ENCODE peak calls at places on chromosome 6, in four cellular contexts. T, N, B and L are unnamed samples. For H3K9me3 and H3K27me3, the result is how much of the 10 kb centered on the place peaks cover.

GRCh38 chr6:146879406-146880117 is 280.8 kb downstream of the ADGB start:
- DNase-seq in T (no peak), B (no peak), N (no peak), L (no peak)

GRCh38 chr6:18101873-18102272 is 20.6 kb downstream of the NHLRC1 start:
- DNase-seq in T (no peak), B (no peak), N (no peak), L (no peak)

GRCh38 chr6:2353412-2354137 is 108.2 kb upstream of the GMDS start:
- DNase-seq in B (peak), N (peak), T (peak), L (peak)

GRCh38 chr6:41011673-41012072 is 27.3 kb downstream of the UNC5CL start:
- DNase-seq in N (no peak), T (no peak), B (no peak), L (no peak)

GRCh38 chr6:16196958-16197576 is 41.3 kb upstream of the GMPR start:
- DNase-seq in N (no peak), T (no peak), B (no peak), L (no peak)

GRCh38 chr6:96015791-96016776 is at the start of gene FUT9:
- DNase-seq in T (no peak), B (no peak), N (peak), L (peak)

GRCh38 chr6:56172144-56172543 is 75.2 kb downstream of the COL21A1 start:
- DNase-seq in B (no peak), T (no peak), N (no peak), L (no peak)

GRCh38 chr6:159047896-159048685 is 3.3 kb upstream of the TAGAP start:
- DNase-seq in T (no peak), B (no peak), N (no peak), L (no peak)

GRCh38 chr6:6746334-6746969 is 157.9 kb downstream of the LY86 start:
- DNase-seq in B (no peak), T (no peak), N (no peak), L (no peak)

GRCh38 chr6:167827588-167828324 is 1.0 kb downstream of the AFDN start:
- DNase-seq in B (peak), T (peak), N (peak), L (peak)

GRCh38 chr6:7051780-7052440 is 55.9 kb upstream of the RREB1 start:
- DNase-seq in N (peak), B (peak), T (peak), L (peak)

GRCh38 chr6:31882344-31882743 is 3.5 kb upstream of the SLC44A4 start:
- DNase-seq in B (no peak), N (no peak), T (no peak), L (peak)

GRCh38 chr6:144898741-144899140 is 613.6 kb downstream of the UTRN start:
- DNase-seq in N (no peak), B (no peak), T (no peak), L (no peak)

GRCh38 chr6:4660377-4661321 is 115.6 kb upstream of the CDYL start:
- DNase-seq in T (no peak), B (no peak), N (no peak), L (peak)

GRCh38 chr6:57069920-57070331 is 20.1 kb upstream of the ZNF451 start:
- DNase-seq in B (no peak), T (no peak), N (peak), L (no peak)

GRCh38 chr6:92497281-92497680 is 922.1 kb downstream of the EPHA7 start:
- DNase-seq in T (no peak), N (no peak), B (no peak), L (no peak)

GRCh38 chr6:25172819-25173218 is 106.4 kb upstream of the CARMIL1 start:
- DNase-seq in N (no peak), T (no peak), B (no peak), L (peak)

GRCh38 chr6:146990821-146991798 is 213.1 kb upstream of the STXBP5 start:
- DNase-seq in T (peak), N (no peak), B (no peak), L (no peak)

GRCh38 chr6:134240664-134241431 is 77.1 kb downstream of the SGK1 start:
- DNase-seq in N (no peak), B (peak), T (no peak), L (no peak)

GRCh38 chr6:167705211-167705750 is 121.4 kb upstream of the AFDN start:
- DNase-seq in B (no peak), N (peak), T (no peak), L (no peak)

GRCh38 chr6:110813813-110814487 is 1.3 kb downstream of the CDK19 start:
- DNase-seq in N (no peak), T (peak), B (no peak), L (no peak)

GRCh38 chr6:109740787-109741186 is 49.7 kb downstream of the FIG4 start:
- DNase-seq in T (no peak), B (peak), N (no peak), L (no peak)

GRCh38 chr6:6711832-6712231 is 123.3 kb downstream of the LY86 start:
- DNase-seq in T (no peak), N (no peak), B (no peak), L (no peak)

GRCh38 chr6:169955796-169956493 is 204.5 kb downstream of the ERMARD start:
- DNase-seq in B (no peak), N (peak), T (no peak), L (no peak)

GRCh38 chr6:35477028-35477427 is 8.8 kb downstream of the RPL10A start:
- DNase-seq in T (no peak), B (no peak), N (peak), L (no peak)

GRCh38 chr6:151493495-151494234 is at the start of gene CCDC170:
- DNase-seq in B (peak), N (peak), T (no peak), L (peak)

GRCh38 chr6:152099816-152100618 is 292.5 kb downstream of the ESR1 start:
- DNase-seq in N (no peak), B (peak), T (no peak), L (peak)

GRCh38 chr6:70894001-70894400 is 62.9 kb downstream of the B3GAT2 start:
- DNase-seq in T (no peak), B (no peak), N (no peak), L (no peak)

GRCh38 chr6:135212935-135213334 is 31.8 kb downstream of the MYB start:
- DNase-seq in T (no peak), B (no peak), N (no peak), L (peak)

GRCh38 chr6:7580537-7580926 is 9.5 kb upstream of the SNRNP48 start:
- DNase-seq in T (no peak), N (no peak), B (no peak), L (no peak)

GRCh38 chr6:16295060-16295459 is 56.7 kb downstream of the GMPR start:
- DNase-seq in N (no peak), B (no peak), T (no peak), L (no peak)

GRCh38 chr6:141321486-141322347 is 811.0 kb upstream of the GJE1 start:
- DNase-seq in B (no peak), T (no peak), N (no peak), L (no peak)

GRCh38 chr6:74048387-74048786 is 352.4 kb downstream of the CD109 start:
- DNase-seq in T (no peak), N (no peak), B (no peak), L (no peak)

GRCh38 chr6:143236151-143236788 is 175.6 kb downstream of the AIG1 start:
- DNase-seq in T (peak), N (peak), B (no peak), L (peak)

GRCh38 chr6:139635401-139636130 is 261.1 kb upstream of the CITED2 start:
- DNase-seq in N (no peak), T (no peak), B (no peak), L (no peak)

GRCh38 chr6:118280210-118280609 is 267.9 kb upstream of the PLN start:
- DNase-seq in T (no peak), N (no peak), B (no peak), L (no peak)

GRCh38 chr6:40642190-40642589 is 55.0 kb upstream of the LRFN2 start:
- DNase-seq in T (no peak), B (no peak), N (no peak), L (no peak)

GRCh38 chr6:110874880-110875547 is 429 bp downstream of the AMD1 start:
- DNase-seq in N (peak), T (peak), B (peak), L (peak)

GRCh38 chr6:29552512-29553051 is 7.0 kb downstream of the UBD start:
- DNase-seq in T (peak), B (no peak), N (no peak), L (no peak)

GRCh38 chr6:15996030-15996429 is 132.9 kb upstream of the MYLIP start:
- DNase-seq in B (no peak), N (no peak), T (no peak), L (no peak)

GRCh38 chr6:125354649-125355048 is 52.9 kb upstream of the HDDC2 start:
- DNase-seq in B (no peak), T (no peak), N (no peak), L (no peak)
- H3K9me3 ChIP-seq in B (under half), T (under half), N (under half), L (under half)

GRCh38 chr6:20319520-20320357 is 81.9 kb upstream of the E2F3 start:
- DNase-seq in B (peak), T (peak), N (no peak), L (no peak)
- H3K4me3 ChIP-seq in B (no peak), T (no peak), N (no peak), L (no peak)

GRCh38 chr6:44273617-44274016 is 3.4 kb downstream of the TMEM151B start:
- DNase-seq in B (no peak), N (no peak), T (no peak), L (no peak)

GRCh38 chr6:44276667-44277640 is 6.7 kb downstream of the TMEM151B start:
- DNase-seq in B (no peak), T (no peak), N (no peak), L (no peak)

GRCh38 chr6:44272999-44273566 is 2.8 kb downstream of the TMEM151B start:
- DNase-seq in T (no peak), B (no peak), N (no peak), L (no peak)

GRCh38 chr6:44275749-44276648 is 5.7 kb downstream of the TMEM151B start:
- DNase-seq in N (peak), T (no peak), B (no peak), L (no peak)

DNA sequence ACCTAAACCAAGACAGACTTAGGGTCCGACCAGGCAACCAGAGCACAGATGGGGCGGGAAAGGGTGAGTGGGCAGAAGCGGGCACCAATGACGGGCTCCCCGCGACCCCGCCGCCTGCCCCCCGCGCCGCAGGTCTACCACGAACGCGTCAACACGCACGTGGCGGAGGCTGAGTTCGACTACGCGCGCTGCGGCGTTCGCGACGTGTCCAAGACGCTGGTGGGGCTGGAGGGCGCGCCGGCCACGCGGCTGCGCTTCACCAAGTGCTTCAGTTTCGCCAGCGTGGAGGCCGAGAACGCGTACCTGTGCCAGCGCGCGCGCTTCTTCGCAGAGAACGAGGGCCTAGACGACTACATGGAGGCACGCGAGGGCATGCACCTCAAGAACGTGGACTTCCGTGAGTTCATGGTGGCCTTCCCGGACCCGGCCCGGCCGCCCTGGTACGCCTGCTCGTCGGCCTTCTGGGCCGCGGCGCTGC is 5.1 kb downstream of the TMEM151B start:
- DNase-seq in B (no peak), T (no peak), N (no peak), L (no peak)
- H3K27me3 ChIP-seq in B (under half), T (under half), N (half or more), L (under half)

GRCh38 chr6:24131751-24132150 is 5.7 kb downstream of the NRSN1 start:
- DNase-seq in B (no peak), N (no peak), T (no peak), L (no peak)
- H3K9me3 ChIP-seq in B (under half), N (under half), T (under half), L (under half)

DNA sequence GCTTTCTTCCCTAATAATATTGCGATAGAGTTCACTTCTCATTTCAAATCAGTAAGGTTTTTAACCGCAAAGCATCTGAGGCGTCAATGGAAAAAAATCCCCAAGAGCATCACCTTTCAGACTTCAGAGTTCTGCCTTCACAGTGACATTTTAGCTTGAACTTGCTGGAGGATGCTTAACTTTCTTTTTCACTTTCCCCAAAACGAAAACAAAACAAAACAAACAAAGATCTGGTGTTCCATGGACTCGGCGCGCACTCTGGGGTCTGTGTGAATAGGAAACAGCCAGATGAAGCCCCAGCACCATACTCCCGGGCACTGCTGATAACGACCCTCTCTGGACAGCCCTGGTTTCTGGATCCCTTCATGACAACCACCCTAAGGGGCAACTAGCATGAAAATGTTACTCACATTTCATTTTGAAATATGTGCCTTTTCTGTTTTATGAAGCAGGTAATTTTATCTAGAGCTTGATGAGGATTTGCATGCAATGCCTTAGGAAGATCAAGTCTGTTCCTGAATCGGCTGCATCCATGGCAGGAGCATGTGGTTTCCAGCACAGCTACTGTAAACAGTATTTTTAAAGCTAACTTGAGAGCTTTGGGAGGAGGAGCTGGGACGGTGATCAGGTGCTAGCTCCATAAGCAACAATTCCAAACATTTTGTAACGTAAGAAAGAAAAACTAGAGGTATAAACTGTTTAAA is 44.5 kb downstream of the RAMACL start:
- DNase-seq in T (peak), N (peak), B (no peak), L (no peak)
- H3K4me3 ChIP-seq in T (no peak), N (no peak), B (no peak), L (no peak)

GRCh38 chr6:157490870-157491269 is 109.9 kb downstream of the ZDHHC14 start:
- DNase-seq in B (no peak), T (no peak), N (no peak), L (no peak)
- H3K27me3 ChIP-seq in B (under half), T (under half), N (under half), L (under half)

DNA sequence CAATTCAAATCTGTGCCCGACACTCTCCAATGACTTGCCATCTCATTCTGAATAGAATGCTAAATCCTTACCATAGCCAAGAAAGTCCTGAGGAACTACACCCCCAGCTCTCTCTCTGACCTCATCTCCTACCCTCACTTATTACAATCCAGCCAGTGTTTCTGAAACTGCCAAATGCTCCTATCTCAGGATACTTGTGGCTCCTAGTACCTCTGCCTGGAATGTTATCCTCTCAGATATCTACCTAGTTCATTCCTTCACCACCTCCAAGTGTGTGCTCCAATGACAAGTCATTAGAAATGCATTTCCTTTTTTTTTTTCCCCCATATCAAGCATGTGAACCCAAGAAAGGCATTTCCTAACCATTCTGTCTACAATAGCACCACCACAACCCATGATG is 24.4 kb downstream of the ZNF184 start:
- DNase-seq in T (no peak), B (no peak), N (no peak), L (no peak)
- H3K9me3 ChIP-seq in T (under half), B (under half), N (half or more), L (half or more)

GRCh38 chr6:163522033-163522432 is 107.5 kb downstream of the QKI start:
- DNase-seq in T (no peak), B (no peak), N (no peak), L (no peak)
- H3K4me3 ChIP-seq in T (no peak), B (no peak), N (no peak), L (no peak)

GRCh38 chr6:125671323-125671722 is 78.1 kb upstream of the HEY2 start:
- DNase-seq in T (no peak), B (no peak), N (no peak), L (no peak)

GRCh38 chr6:125668071-125668470 is 81.4 kb upstream of the HEY2 start:
- DNase-seq in B (no peak), N (no peak), T (no peak), L (no peak)

GRCh38 chr6:125667326-125667725 is 82.1 kb upstream of the HEY2 start:
- DNase-seq in T (no peak), N (no peak), B (no peak), L (no peak)

GRCh38 chr6:125674230-125674629 is 75.2 kb upstream of the HEY2 start:
- DNase-seq in B (no peak), T (no peak), N (no peak), L (no peak)

DNA sequence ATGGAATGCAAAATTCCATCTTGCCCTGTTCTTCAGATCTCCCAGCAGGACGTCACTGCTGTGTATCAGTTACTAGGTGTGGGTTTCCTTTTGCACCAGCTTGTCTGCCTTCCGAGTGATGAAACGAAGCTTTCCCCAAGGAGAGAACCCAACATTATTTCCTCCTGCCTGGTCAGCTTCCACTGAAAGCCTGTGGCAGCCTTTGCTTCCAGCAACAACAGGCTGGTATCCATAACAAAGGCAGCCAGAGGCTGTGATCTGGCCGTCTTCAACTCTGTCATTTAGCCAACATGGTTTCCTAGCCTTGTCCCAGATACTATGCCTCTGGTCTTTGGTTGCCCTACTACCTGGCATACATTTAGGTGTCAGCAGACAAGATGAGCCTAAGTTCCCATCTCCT is 78.8 kb upstream of the HEY2 start:
- DNase-seq in T (no peak), N (peak), B (no peak), L (no peak)
- H3K27me3 ChIP-seq in T (under half), N (under half), B (under half), L (under half)

GRCh38 chr6:129472239-129472638 is 237.7 kb downstream of the ARHGAP18 start:
- DNase-seq in B (no peak), T (no peak), N (no peak), L (no peak)
- H3K9me3 ChIP-seq in B (under half), T (under half), N (under half), L (under half)